ENCODE peak calls at places on chromosomes 2 and 18, in ten cellular contexts. G, Z, P, O, L, C, Q, M, N and B are unnamed samples.

GRCh38 chr18:21303913-21304312 is 61.9 kb downstream of the GREB1L start:
- DNase-seq in G (no peak), Z (no peak), P (no peak), O (no peak), L (no peak), C (no peak), Q (no peak), M (no peak), N (no peak), B (no peak)

GRCh38 chr2:54588244-54588899 is 132.2 kb downstream of the SPTBN1 start:
- DNase-seq in G (peak), Z (no peak), P (no peak), O (no peak), L (no peak), C (no peak), Q (no peak), M (no peak), N (no peak), B (no peak)

GRCh38 chr18:58005036-58005435 is 39.0 kb upstream of the NEDD4L start:
- DNase-seq in G (no peak), Z (no peak), P (no peak), O (no peak), L (no peak), C (no peak), Q (no peak), M (no peak), N (no peak), B (no peak)

GRCh38 chr2:226409134-226409533 is 390.5 kb downstream of the IRS1 start:
- DNase-seq in G (no peak), Z (no peak), P (no peak), O (no peak), L (no peak), C (no peak), Q (no peak), M (no peak), N (no peak), B (no peak)

GRCh38 chr2:62760555-62760954 is 55.0 kb downstream of the EHBP1 start:
- DNase-seq in G (no peak), Z (no peak), P (no peak), O (no peak), L (no peak), C (no peak), Q (no peak), M (no peak), N (no peak), B (no peak)

GRCh38 chr2:161710131-161710915 is 86.1 kb downstream of the SLC4A10 start:
- DNase-seq in G (no peak), Z (no peak), P (no peak), O (no peak), L (no peak), C (no peak), Q (no peak), M (no peak), N (no peak), B (no peak)

GRCh38 chr2:101958071-101958470 is 33.7 kb upstream of the IL1R2 start:
- DNase-seq in G (no peak), Z (no peak), P (no peak), O (no peak), L (no peak), C (no peak), Q (no peak), M (no peak), N (no peak), B (no peak)

GRCh38 chr2:233096006-233096405 is 35.9 kb downstream of the INPP5D start:
- DNase-seq in G (no peak), Z (no peak), P (no peak), O (no peak), L (no peak), C (no peak), Q (no peak), M (no peak), N (no peak), B (no peak)

GRCh38 chr2:212392048-212392447 is 146.6 kb downstream of the ERBB4 start:
- DNase-seq in G (no peak), Z (no peak), P (no peak), O (no peak), L (no peak), C (no peak), Q (no peak), M (no peak), N (no peak), B (no peak)

GRCh38 chr2:79935771-79936657 is 368.5 kb downstream of the LRRTM1 start:
- DNase-seq in G (peak), Z (no peak), P (no peak), O (peak), L (no peak), C (no peak), Q (no peak), M (no peak), N (peak), B (peak)

GRCh38 chr2:147025611-147026010 is 819.2 kb upstream of the ACVR2A start:
- DNase-seq in G (no peak), Z (no peak), P (no peak), O (no peak), L (no peak), C (no peak), Q (no peak), M (no peak), N (no peak), B (no peak)